ENCODE peak calls at places on chromosomes 7 and 10, in five cellular contexts. One of them, this sample, is unnamed. For H3K4me1, the result is how much of the 10 kb centered on the place peaks cover.

GRCh38 chr7:126574276-126574675 is 678.5 kb downstream of the GRM8 start:
- DNase-seq in Peyer's patch: no peak
- DNase-seq in MM.1S: no peak
- DNase-seq in thyroid gland: no peak
- DNase-seq in GM23338: no peak
- DNase-seq in this sample: no peak

GRCh38 chr7:24404315-24404714 is 120.3 kb downstream of the NPY start:
- DNase-seq in thyroid gland: no peak
- DNase-seq in GM23338: no peak
- DNase-seq in Peyer's patch: no peak
- DNase-seq in MM.1S: no peak
- DNase-seq in this sample: no peak

GRCh38 chr7:119982884-119983283 is 290.1 kb upstream of the KCND2 start:
- DNase-seq in MM.1S: no peak
- DNase-seq in GM23338: no peak
- DNase-seq in thyroid gland: no peak
- DNase-seq in Peyer's patch: no peak
- DNase-seq in this sample: no peak

GRCh38 chr10:103193107-103193819 is at the start of gene NT5C2:
- DNase-seq in thyroid gland: peak
- DNase-seq in MM.1S: peak
- DNase-seq in GM23338: peak
- DNase-seq in Peyer's patch: peak
- DNase-seq in this sample: peak

GRCh38 chr10:11489591-11489990 is 121.9 kb downstream of the USP6NL start:
- DNase-seq in Peyer's patch: no peak
- DNase-seq in GM23338: no peak
- DNase-seq in thyroid gland: no peak
- DNase-seq in MM.1S: no peak
- DNase-seq in this sample: no peak

GRCh38 chr7:131829911-131830310 is 273.5 kb upstream of the PODXL start:
- DNase-seq in thyroid gland: no peak
- DNase-seq in MM.1S: no peak
- DNase-seq in GM23338: peak
- DNase-seq in Peyer's patch: no peak
- DNase-seq in this sample: no peak

GRCh38 chr10:77526861-77527617 is 110.6 kb downstream of the KCNMA1 start:
- DNase-seq in GM23338: no peak
- DNase-seq in thyroid gland: no peak
- DNase-seq in MM.1S: no peak
- DNase-seq in Peyer's patch: no peak
- DNase-seq in this sample: no peak

GRCh38 chr10:100481462-100482081 is 18.8 kb downstream of the WNT8B start:
- DNase-seq in Peyer's patch: peak
- DNase-seq in MM.1S: peak
- DNase-seq in GM23338: peak
- DNase-seq in thyroid gland: peak
- DNase-seq in this sample: peak

DNA sequence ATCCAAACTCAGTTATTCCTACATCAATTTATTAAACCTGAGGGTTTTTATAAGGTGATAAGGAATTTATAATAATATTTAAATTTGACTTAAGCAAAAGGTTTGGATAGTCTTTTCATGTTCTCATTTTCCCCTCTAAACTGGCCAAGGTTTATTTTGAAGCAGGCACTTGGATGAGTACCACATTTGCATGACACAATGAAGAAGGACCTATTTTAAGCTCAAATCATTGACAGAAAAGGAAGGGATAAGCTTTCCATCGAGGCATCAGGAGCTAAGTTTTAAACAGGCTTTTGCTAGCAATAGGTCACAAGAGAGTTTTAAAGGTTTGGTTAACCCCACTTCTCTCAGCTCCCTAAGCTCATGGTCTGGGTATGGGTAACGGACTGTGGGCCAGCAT is 28.7 kb upstream of the FAM13C start:
- DNase-seq in Peyer's patch: no peak
- DNase-seq in MM.1S: no peak
- DNase-seq in thyroid gland: no peak
- DNase-seq in GM23338: no peak
- DNase-seq in this sample: no peak
- H3K27ac ChIP-seq in Peyer's patch: no peak
- H3K27ac ChIP-seq in MM.1S: no peak
- H3K27ac ChIP-seq in thyroid gland: no peak
- H3K27ac ChIP-seq in GM23338: no peak
- H3K27ac ChIP-seq in this sample: no peak

GRCh38 chr10:124035928-124036558 is 57.4 kb downstream of the CHST15 start:
- DNase-seq in GM23338: no peak
- DNase-seq in thyroid gland: peak
- DNase-seq in MM.1S: peak
- DNase-seq in Peyer's patch: no peak
- DNase-seq in this sample: no peak
- H3K4me3 ChIP-seq in GM23338: no peak
- H3K4me3 ChIP-seq in thyroid gland: no peak
- H3K4me3 ChIP-seq in MM.1S: peak
- H3K4me3 ChIP-seq in Peyer's patch: peak
- H3K4me3 ChIP-seq in this sample: no peak

GRCh38 chr10:126907423-126907970 is 2.3 kb downstream of the DOCK1 start:
- DNase-seq in GM23338: peak
- DNase-seq in Peyer's patch: no peak
- DNase-seq in thyroid gland: no peak
- DNase-seq in MM.1S: no peak
- DNase-seq in this sample: no peak

GRCh38 chr10:126908729-126909526 is 3.7 kb downstream of the DOCK1 start:
- DNase-seq in thyroid gland: no peak
- DNase-seq in GM23338: no peak
- DNase-seq in Peyer's patch: no peak
- DNase-seq in MM.1S: no peak
- DNase-seq in this sample: no peak

GRCh38 chr10:126910196-126910595 is 5.0 kb downstream of the DOCK1 start:
- DNase-seq in thyroid gland: no peak
- DNase-seq in Peyer's patch: no peak
- DNase-seq in GM23338: no peak
- DNase-seq in MM.1S: no peak
- DNase-seq in this sample: no peak

GRCh38 chr10:126906704-126907422 is 1.6 kb downstream of the DOCK1 start:
- DNase-seq in Peyer's patch: no peak
- DNase-seq in thyroid gland: no peak
- DNase-seq in GM23338: no peak
- DNase-seq in MM.1S: no peak
- DNase-seq in this sample: no peak

DNA sequence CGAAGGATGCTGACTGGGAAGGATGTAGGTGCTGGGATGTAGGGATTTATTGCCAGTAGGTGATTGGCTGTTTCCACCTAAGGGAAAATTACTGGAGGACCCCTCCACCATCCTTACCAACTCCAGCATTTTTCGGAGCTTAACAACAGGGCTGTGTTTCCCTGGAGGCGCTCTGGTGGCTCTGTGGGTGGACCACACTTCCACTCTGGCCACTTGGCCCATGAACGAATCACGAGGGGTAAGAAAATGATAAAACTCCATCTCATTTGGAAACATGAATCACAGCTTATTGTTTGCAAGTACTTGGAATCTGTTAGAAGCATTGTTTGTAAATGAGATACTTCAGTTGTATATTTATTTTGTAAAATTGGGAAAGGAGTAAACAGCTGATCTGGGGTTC is 3.0 kb downstream of the DOCK1 start:
- DNase-seq in thyroid gland: no peak
- DNase-seq in GM23338: no peak
- DNase-seq in MM.1S: no peak
- DNase-seq in Peyer's patch: no peak
- DNase-seq in this sample: no peak
- H3K4me1 ChIP-seq in thyroid gland: under half
- H3K4me1 ChIP-seq in GM23338: under half
- H3K4me1 ChIP-seq in MM.1S: under half
- H3K4me1 ChIP-seq in Peyer's patch: under half
- H3K4me1 ChIP-seq in this sample: under half

DNA sequence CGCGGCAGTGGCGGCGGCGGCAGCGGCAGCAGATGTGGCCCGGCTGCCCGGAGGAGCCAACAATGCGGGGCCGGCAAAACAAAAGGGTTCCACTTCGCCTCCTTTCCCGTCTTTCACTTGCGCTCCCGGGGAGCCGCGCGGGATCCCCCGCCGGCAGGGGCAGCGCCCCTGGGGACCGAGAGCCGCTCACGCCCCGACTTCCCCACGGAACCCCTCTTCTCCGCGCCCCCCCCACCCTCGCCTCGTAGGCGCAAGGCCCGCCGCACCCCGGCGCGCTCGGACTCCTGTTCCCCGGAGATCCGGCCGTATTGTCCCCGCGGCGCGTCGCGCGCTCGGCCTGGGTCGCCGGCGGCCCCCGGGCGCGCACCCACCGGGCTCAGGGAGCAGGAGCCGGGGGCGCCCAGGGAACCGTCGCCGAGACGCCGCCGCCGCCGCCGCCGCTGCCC is 854 bp downstream of the CTBP2 start:
- DNase-seq in thyroid gland: no peak
- DNase-seq in MM.1S: no peak
- DNase-seq in Peyer's patch: peak
- DNase-seq in GM23338: no peak
- DNase-seq in this sample: no peak
- H3K27ac ChIP-seq in thyroid gland: peak
- H3K27ac ChIP-seq in MM.1S: no peak
- H3K27ac ChIP-seq in Peyer's patch: peak
- H3K27ac ChIP-seq in GM23338: no peak
- H3K27ac ChIP-seq in this sample: no peak

DNA sequence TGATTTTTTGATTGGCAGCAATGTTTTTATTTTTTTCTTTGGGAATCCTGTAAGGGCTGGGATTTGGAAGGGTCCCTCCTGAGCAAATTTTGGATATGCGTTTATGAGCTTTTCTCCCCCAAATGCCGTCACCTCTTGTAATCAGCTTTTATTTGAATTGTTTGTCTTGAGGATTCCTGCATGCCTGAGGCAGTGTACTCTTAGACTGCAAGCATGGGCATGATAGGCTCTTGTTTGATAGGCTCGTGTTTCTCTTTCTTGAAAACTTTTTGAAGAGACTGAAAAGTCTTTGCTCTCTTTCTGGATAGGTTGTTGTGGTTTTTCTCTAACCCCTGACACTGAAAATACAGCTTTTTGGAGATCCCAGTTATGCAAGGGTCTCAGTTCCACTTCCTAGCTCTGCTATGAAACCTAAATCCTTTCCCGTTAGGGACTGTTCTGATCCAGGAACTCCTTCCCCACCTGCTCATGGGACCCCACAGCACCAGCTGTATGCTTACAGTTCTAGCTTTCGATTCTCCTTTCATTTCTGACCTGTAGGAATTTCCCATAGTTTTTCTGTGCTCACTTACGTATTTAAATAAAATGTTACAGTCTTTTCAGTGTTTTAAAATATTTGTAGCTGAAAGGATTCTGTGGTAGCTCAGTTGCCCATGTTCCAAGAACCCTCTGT is 17.2 kb downstream of the TSPAN13 start:
- DNase-seq in thyroid gland: no peak
- DNase-seq in Peyer's patch: no peak
- DNase-seq in GM23338: peak
- DNase-seq in MM.1S: no peak
- DNase-seq in this sample: no peak
- H3K4me3 ChIP-seq in thyroid gland: no peak
- H3K4me3 ChIP-seq in Peyer's patch: no peak
- H3K4me3 ChIP-seq in GM23338: no peak
- H3K4me3 ChIP-seq in MM.1S: no peak
- H3K4me3 ChIP-seq in this sample: no peak

GRCh38 chr10:13707156-13707881 is 120.6 kb downstream of the PRPF18 start:
- DNase-seq in thyroid gland: peak
- DNase-seq in GM23338: peak
- DNase-seq in MM.1S: no peak
- DNase-seq in Peyer's patch: peak
- DNase-seq in this sample: no peak

GRCh38 chr10:13712799-13713581 is 126.2 kb downstream of the PRPF18 start:
- DNase-seq in MM.1S: no peak
- DNase-seq in thyroid gland: peak
- DNase-seq in Peyer's patch: no peak
- DNase-seq in GM23338: no peak
- DNase-seq in this sample: no peak

GRCh38 chr10:13711281-13711680 is 124.5 kb downstream of the PRPF18 start:
- DNase-seq in Peyer's patch: no peak
- DNase-seq in thyroid gland: no peak
- DNase-seq in MM.1S: no peak
- DNase-seq in GM23338: no peak
- DNase-seq in this sample: no peak

GRCh38 chr10:13708256-13708990 is 121.7 kb downstream of the PRPF18 start:
- DNase-seq in MM.1S: no peak
- DNase-seq in GM23338: peak
- DNase-seq in Peyer's patch: no peak
- DNase-seq in thyroid gland: peak
- DNase-seq in this sample: no peak

DNA sequence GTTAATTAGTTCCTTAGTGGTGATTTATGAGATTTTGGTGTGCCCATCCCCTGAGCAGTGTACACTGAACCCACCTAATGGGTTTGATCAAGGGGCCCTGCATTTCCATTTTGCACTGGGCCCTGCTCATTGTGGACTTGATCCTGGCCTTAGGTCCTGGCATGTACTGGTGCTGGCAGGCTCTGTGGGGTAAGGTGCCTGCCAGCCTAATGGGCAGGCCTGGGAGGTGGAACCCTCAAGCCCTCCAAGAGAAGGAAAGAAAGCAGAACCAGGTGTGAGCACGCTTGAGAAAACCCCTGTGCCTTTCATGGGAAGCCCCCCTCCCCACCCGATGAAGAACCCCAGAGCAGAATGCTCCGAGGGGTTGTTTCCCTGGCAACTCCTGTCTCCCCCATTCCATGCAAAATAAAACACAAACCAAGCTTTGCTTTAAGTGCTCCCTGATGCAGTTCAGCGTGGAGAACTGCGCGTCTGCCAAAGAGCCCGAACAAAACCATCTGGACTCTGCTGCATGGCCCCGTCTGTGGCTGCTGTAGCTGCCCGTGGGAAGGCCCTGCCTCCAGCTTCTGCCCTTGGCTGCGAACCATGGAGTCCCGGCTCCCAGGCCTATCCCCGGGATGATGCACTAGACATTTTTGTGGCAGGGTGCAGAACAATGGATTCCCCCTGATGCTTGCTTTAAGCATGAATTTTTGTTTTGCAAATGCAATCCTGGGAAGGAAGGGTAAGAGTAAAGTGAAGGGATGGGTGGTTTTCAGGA is 123.3 kb downstream of the PRPF18 start:
- DNase-seq in MM.1S: no peak
- DNase-seq in GM23338: no peak
- DNase-seq in thyroid gland: no peak
- DNase-seq in Peyer's patch: no peak
- DNase-seq in this sample: no peak
- H3K4me1 ChIP-seq in MM.1S: under half
- H3K4me1 ChIP-seq in GM23338: under half
- H3K4me1 ChIP-seq in thyroid gland: under half
- H3K4me1 ChIP-seq in Peyer's patch: under half
- H3K4me1 ChIP-seq in this sample: under half

This sample was measured in CD4-positive, CD25-positive, alpha-beta regulatory T cell.